ENCODE peak calls at places on chromosome 11, in ten cellular contexts. H is lower leg skin; D is coronary artery; C is astrocyte of the spinal cord; A is CD4-positive, alpha-beta memory T cell; X is fibroblast of lung; K is iPS DF 6.9; V is NB4; Q is cardiac muscle cell; B is kidney epithelial cell. O is an unnamed sample.

GRCh38 chr11:109956124-109956793 is 136.9 kb upstream of the ZC3H12C start:
- DNase-seq in V (no peak), K (no peak), Q (no peak), D (no peak), B (no peak), C (no peak), X (no peak), A (no peak), H (no peak), O (no peak)

GRCh38 chr11:59560290-59560701 is 49.0 kb downstream of the OR4D9 start:
- DNase-seq in B (no peak), C (peak), A (peak), K (no peak), X (peak), Q (peak), V (peak), H (peak), D (peak), O (peak)

GRCh38 chr11:105588001-105588400 is 21.9 kb upstream of the GRIA4 start:
- DNase-seq in H (no peak), A (no peak), B (peak), C (peak), K (no peak), Q (peak), V (no peak), D (no peak), X (peak), O (no peak)

GRCh38 chr11:113553905-113554304 is 78.7 kb upstream of the DRD2 start:
- DNase-seq in K (no peak), D (no peak), V (peak), B (no peak), C (no peak), A (no peak), Q (no peak), X (peak), H (no peak), O (no peak)

GRCh38 chr11:86499723-86500129 is 125.0 kb downstream of the CCDC81 start:
- DNase-seq in H (peak), D (no peak), Q (no peak), K (no peak), V (no peak), B (no peak), A (no peak), C (no peak), X (no peak), O (no peak)

GRCh38 chr11:114106986-114107385 is 47.5 kb downstream of the ZBTB16 start:
- DNase-seq in D (no peak), B (no peak), C (no peak), A (no peak), Q (no peak), V (no peak), X (no peak), K (no peak), H (no peak), O (no peak)

GRCh38 chr11:86377972-86378371 is 3.3 kb downstream of the CCDC81 start:
- DNase-seq in D (no peak), A (no peak), H (no peak), K (no peak), C (no peak), X (no peak), B (no peak), Q (no peak), V (no peak), O (no peak)

GRCh38 chr11:29333993-29334780 is 682.6 kb downstream of the KCNA4 start:
- DNase-seq in C (peak), X (peak), D (no peak), V (peak), K (no peak), A (no peak), B (no peak), H (no peak), Q (peak), O (peak)

GRCh38 chr11:2943711-2944118 is 14.5 kb upstream of the PHLDA2 start:
- DNase-seq in Q (no peak), V (no peak), B (no peak), D (no peak), A (no peak), C (no peak), X (no peak), H (no peak), K (no peak), O (no peak)

GRCh38 chr11:30471244-30471643 is 114.9 kb downstream of the MPPED2 start:
- DNase-seq in A (no peak), D (no peak), B (no peak), V (no peak), Q (no peak), X (no peak), H (no peak), C (no peak), K (no peak), O (no peak)

GRCh38 chr11:312092-312816 is 1.6 kb upstream of the IFITM1 start:
- DNase-seq in X (no peak), H (no peak), V (no peak), A (no peak), C (no peak), B (no peak), D (no peak), Q (peak), K (no peak), O (no peak)

GRCh38 chr11:313304-313786 is 495 bp upstream of the IFITM1 start:
- DNase-seq in K (no peak), V (peak), D (no peak), B (no peak), C (no peak), A (no peak), X (no peak), Q (no peak), H (no peak), O (no peak)

GRCh38 chr11:315051-315481 is 1.2 kb downstream of the IFITM1 start:
- DNase-seq in X (no peak), V (no peak), C (no peak), K (no peak), H (no peak), D (no peak), Q (no peak), A (no peak), B (no peak), O (no peak)

GRCh38 chr11:315516-315994 is 1.7 kb downstream of the IFITM1 start:
- DNase-seq in X (no peak), D (no peak), A (no peak), H (no peak), B (no peak), V (no peak), Q (no peak), K (no peak), C (no peak), O (no peak)

GRCh38 chr11:313787-314547 is at the start of gene IFITM1:
- DNase-seq in X (peak), D (no peak), B (peak), Q (peak), A (peak), H (no peak), V (peak), C (peak), K (no peak), O (peak)
- H3K4me3 ChIP-seq in X (peak), D (peak), B (peak), Q (peak), A (peak), H (peak), V (peak), C (peak), K (peak), O (peak)

DNA sequence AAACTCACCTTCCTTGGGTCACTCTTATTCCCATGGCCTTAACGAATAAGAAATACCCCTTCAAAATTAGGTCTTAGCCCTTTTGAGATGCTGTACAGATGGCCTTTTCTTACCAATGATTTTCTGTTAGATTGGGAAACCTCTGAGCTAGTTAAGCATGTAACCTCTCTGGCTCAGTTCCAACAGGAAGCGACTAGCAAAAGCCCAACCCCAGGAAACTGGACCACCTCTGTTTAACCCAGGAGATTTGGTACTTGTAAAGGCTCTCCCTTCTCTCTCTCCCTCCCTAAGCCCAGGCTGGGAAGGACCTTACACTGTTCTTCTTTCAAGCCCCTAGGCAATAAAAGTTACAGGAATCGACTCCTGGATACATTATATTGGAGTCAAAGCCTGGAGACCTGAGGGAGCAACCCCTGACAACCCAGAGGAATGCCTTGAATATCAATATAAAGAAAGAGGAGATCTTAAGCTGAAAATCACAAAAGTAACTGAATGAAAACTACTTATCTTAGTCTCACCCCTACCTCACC is 11.7 kb downstream of the APIP start:
- DNase-seq in C (no peak), V (peak), K (no peak), H (no peak), B (no peak), D (no peak), Q (peak), A (no peak), X (no peak), O (peak)
- H3K4me3 ChIP-seq in C (no peak), V (no peak), K (no peak), H (no peak), B (no peak), D (no peak), Q (no peak), A (no peak), X (no peak), O (no peak)

GRCh38 chr11:16292167-16292859 is 64.0 kb downstream of the SOX6 start:
- DNase-seq in X (no peak), D (no peak), B (no peak), Q (no peak), V (no peak), C (no peak), A (no peak), K (no peak), H (no peak), O (no peak)
- H3K4me3 ChIP-seq in X (no peak), D (no peak), B (no peak), Q (no peak), V (no peak), C (no peak), A (no peak), K (no peak), H (no peak), O (no peak)

GRCh38 chr11:65781152-65781961 is 581 bp upstream of the AP5B1 start:
- DNase-seq in C (no peak), V (no peak), H (peak), Q (peak), B (no peak), K (no peak), A (no peak), X (no peak), D (peak), O (no peak)
- H3K4me3 ChIP-seq in C (peak), V (no peak), H (peak), Q (peak), B (peak), K (peak), A (no peak), X (no peak), D (peak), O (peak)

GRCh38 chr11:614583-615452 is 932 bp downstream of the IRF7 start:
- DNase-seq in C (no peak), A (no peak), H (peak), X (no peak), V (no peak), Q (no peak), K (no peak), D (peak), B (no peak), O (no peak)
- H3K4me3 ChIP-seq in C (peak), A (peak), H (peak), X (peak), V (peak), Q (peak), K (peak), D (peak), B (peak), O (peak)

DNA sequence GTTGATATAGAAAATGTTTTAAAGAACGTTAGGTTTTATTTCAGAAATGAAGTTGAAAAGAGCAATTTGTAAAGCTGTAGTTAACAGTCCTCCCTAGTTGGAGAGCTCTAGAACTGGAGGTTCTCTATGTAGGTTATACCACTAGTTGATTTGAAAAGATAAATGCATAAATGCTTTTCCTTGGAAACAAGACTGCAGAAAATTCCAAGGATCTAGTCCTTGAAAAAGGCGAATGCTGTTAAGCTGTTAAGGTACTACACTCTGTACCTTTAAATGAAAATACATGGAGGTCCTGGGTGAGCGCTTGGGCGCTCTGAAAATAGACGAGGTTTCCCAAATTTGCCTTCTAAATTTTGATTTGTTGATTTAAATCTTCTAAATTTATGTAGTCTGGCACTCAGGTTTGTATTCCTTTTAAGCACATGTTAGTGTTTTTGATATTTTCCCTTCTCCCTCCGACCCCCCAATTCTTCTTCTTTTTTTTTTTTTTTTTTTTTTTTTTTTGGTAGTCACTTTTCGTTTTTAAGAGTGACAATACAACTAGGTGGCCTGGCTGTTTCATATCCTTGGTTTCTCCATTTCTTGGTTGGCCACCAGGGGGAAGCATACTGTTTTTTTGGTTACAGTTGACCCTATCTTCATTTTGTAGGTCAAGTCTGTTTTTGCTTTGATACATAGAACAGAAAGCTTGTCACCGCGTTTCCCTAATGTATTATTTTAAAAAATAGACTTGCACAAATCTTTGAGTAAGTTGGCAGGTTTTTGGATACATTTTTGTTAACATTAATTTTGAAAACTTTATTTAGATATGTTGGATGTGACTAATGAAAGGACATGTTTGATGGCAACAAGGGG is 2.7 kb downstream of the NCR3LG1 start:
- DNase-seq in K (no peak), X (peak), H (no peak), A (peak), Q (peak), V (peak), C (peak), B (no peak), D (no peak), O (peak)
- H3K4me3 ChIP-seq in K (no peak), X (peak), H (no peak), A (peak), Q (peak), V (peak), C (peak), B (peak), D (peak), O (peak)

GRCh38 chr11:115244758-115245157 is 259.5 kb downstream of the CADM1 start:
- DNase-seq in Q (no peak), C (no peak), X (peak), B (no peak), K (no peak), H (no peak), D (no peak), V (no peak), A (no peak), O (no peak)
- H3K4me3 ChIP-seq in Q (no peak), C (no peak), X (no peak), B (no peak), K (no peak), H (no peak), D (no peak), V (no peak), A (no peak), O (no peak)

GRCh38 chr11:65717906-65718305 is 2.7 kb downstream of the RNASEH2C start:
- DNase-seq in K (no peak), A (no peak), X (no peak), V (no peak), B (no peak), Q (no peak), H (peak), C (no peak), D (no peak), O (no peak)

GRCh38 chr11:65719887-65720236 is 736 bp downstream of the RNASEH2C start:
- DNase-seq in B (no peak), K (no peak), Q (peak), X (peak), A (no peak), C (peak), D (no peak), V (peak), H (no peak), O (no peak)

GRCh38 chr11:65720237-65720934 is at the start of gene RNASEH2C:
- DNase-seq in A (peak), B (peak), C (peak), V (peak), K (peak), D (peak), X (peak), Q (peak), H (peak), O (peak)

GRCh38 chr11:65718531-65718930 is 2.1 kb downstream of the RNASEH2C start:
- DNase-seq in H (peak), Q (no peak), C (no peak), A (no peak), D (no peak), K (no peak), B (no peak), V (no peak), X (no peak), O (no peak)

GRCh38 chr11:65718964-65719492 is 1.6 kb downstream of the RNASEH2C start:
- DNase-seq in K (no peak), D (no peak), A (no peak), V (peak), Q (peak), B (no peak), H (peak), X (peak), C (peak), O (no peak)
- H3K4me3 ChIP-seq in K (no peak), D (peak), A (peak), V (peak), Q (peak), B (no peak), H (no peak), X (peak), C (peak), O (peak)